ENCODE peak calls at places on chromosomes 3 and 15, in five cellular contexts. D, O, Q, V and X are unnamed samples.
A peak's percentile ranks its signal among the peaks of the same experiment; 100 is the strongest.

GRCh38 chr15:59069430-59069829 is 35.5 kb upstream of the CCNB2 start:
- DNase-seq in Q (no peak), V (no peak), O (no peak), D (no peak), X (no peak)

GRCh38 chr15:80710635-80711553 is 15.8 kb downstream of the ABHD17C start:
- DNase-seq in V (no peak), D (no peak), O (no peak), Q (no peak), X (no peak)

GRCh38 chr3:42226470-42227425 is 39.2 kb downstream of the CCK start:
- DNase-seq in D (no peak), O (no peak), V (no peak), Q (no peak), X (no peak)

GRCh38 chr15:94324835-94325767 is 93.7 kb downstream of the MCTP2 start:
- DNase-seq in Q (no peak), V (no peak), D (peak; percentile 29), O (no peak), X (no peak)

GRCh38 chr15:68025860-68026424 is 28.2 kb upstream of the PIAS1 start:
- DNase-seq in V (no peak), Q (no peak), D (no peak), O (no peak), X (no peak)

GRCh38 chr3:119726909-119727308 is 24.1 kb downstream of the CFAP91 start:
- DNase-seq in O (no peak), V (no peak), Q (no peak), D (no peak), X (no peak)

GRCh38 chr15:67180035-67180434 is 74.4 kb downstream of the AAGAB start:
- DNase-seq in Q (no peak), O (no peak), V (no peak), D (no peak), X (no peak)

GRCh38 chr15:35252351-35252865 is 167.3 kb upstream of the NANOGP8 start:
- DNase-seq in V (no peak), O (no peak), D (no peak), Q (no peak), X (no peak)

GRCh38 chr3:112681822-112682325 is 40.9 kb upstream of the CCDC80 start:
- DNase-seq in D (no peak), V (no peak), O (no peak), Q (peak; percentile 75), X (no peak)

GRCh38 chr3:129723558-129724324 is 117.3 kb upstream of the PLXND1 start:
- DNase-seq in Q (peak; percentile 23), O (peak; percentile 90), V (peak; percentile 74), D (no peak), X (peak; percentile 83)

GRCh38 chr3:160486459-160486869 is 36.9 kb upstream of the TRIM59 start:
- DNase-seq in V (no peak), D (no peak), Q (peak; percentile 27), O (no peak), X (peak; percentile 32)

GRCh38 chr3:111545349-111545748 is 3.4 kb downstream of the CD96 start:
- DNase-seq in Q (no peak), V (no peak), D (no peak), O (no peak), X (no peak)
- H3K4me3 ChIP-seq in Q (no peak overlapping the region), V (no peak overlapping the region), D (peak overlapping the region; percentile 52), O (no peak overlapping the region), X (no peak overlapping the region)

GRCh38 chr3:73432021-73432722 is 192.6 kb downstream of the PDZRN3 start:
- DNase-seq in D (no peak), V (no peak), Q (peak; percentile 19), O (no peak), X (no peak)
- H3K4me3 ChIP-seq in D (no peak overlapping the region), V (peak overlapping the region; percentile 39), Q (no peak overlapping the region), O (no peak overlapping the region), X (no peak overlapping the region)

DNA sequence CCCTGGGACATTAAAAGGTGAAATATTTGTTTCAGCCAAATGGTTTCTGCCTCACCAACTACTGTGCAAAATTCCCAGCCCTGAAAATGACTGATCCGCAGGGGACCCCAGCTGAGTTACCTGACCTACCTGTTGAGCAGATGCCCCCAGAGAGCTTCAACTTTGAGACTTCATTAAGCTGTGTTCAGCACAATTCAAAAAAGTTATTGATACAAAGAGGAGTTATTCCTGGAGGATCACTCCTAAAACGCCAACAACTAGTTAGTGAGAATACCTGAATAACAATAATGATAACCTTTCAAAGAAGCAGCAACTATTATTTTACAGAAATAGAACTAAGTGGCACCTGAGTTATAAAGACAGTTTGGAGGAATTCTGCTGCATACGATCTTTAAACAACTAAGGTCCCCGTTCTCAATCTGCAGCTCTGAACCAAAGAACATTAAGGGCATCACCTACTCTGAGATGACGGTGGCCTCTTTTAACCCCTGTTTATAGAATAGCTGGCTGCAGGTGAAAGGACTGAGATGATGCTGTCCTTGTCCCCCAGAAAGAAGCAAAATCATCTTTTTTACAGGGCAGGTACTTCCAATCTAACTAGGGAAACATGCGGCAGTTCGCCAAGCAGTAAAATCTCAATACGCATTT is 659 bp downstream of the GADL1 start:
- DNase-seq in V (no peak), D (no peak), Q (no peak), O (no peak), X (no peak)
- H3K4me3 ChIP-seq in V (peak overlapping the region; percentile 69), D (no peak overlapping the region), Q (peak overlapping the region; percentile 55), O (peak overlapping the region; percentile 41), X (peak overlapping the region; percentile 58)

DNA sequence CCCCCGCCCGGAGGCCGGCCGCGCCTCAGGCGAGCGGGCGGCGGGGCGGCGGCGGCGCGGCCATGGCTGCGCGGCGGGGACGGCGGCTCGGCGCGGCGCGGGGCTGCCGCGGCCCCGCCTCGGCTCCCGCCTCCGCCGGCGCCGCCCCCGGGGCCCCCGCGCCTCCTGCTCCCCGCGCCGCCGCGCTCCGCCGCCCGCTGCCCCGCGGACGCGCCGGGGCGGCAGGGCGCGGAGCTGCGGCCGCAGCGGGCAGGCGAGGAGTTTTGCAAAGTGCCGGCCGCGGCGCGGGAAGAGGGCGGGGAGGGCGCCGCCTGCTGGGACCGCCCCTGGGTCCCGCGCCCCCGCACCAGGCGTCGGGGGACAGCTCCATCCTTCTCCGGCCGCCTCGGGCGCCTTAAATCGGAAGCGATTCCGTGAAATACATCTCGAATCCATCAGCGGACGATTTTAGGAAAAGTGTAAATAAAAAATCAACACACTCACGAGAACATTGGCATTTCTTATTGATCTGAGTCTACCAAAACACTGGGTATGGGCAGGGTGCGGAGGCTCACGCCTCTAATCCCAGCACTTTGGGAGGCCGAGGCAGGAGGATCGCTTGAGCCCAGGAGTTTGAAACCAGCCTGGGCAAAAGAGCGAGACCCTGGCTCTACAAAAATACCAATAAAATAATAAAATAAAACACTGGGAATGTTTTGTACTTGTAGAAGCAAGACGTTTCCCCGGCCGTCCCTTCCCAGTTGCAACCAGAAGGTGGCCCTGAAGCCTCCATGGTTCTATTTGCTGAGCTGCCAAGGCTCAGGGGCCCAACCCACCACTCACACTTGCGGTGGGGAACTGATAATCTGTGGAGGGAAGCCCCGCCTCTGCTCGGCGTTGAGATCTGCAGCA is 136.9 kb downstream of the NUP210 start:
- DNase-seq in Q (no peak), V (no peak), D (no peak), O (no peak), X (no peak)
- H3K4me3 ChIP-seq in Q (peak overlapping the region; percentile 10), V (peak overlapping the region; percentile 72), D (no peak overlapping the region), O (no peak overlapping the region), X (no peak overlapping the region)

GRCh38 chr15:55587321-55588069 is 650 bp downstream of the PYGO1 start:
- DNase-seq in O (no peak), D (no peak), V (no peak), Q (no peak), X (no peak)

GRCh38 chr15:55588070-55588817 is at the start of gene PYGO1:
- DNase-seq in O (peak; percentile 18), Q (peak; percentile 32), D (no peak), V (no peak), X (no peak)

GRCh38 chr15:55588818-55589122 is 625 bp upstream of the PYGO1 start:
- DNase-seq in Q (no peak), D (no peak), O (no peak), V (no peak), X (no peak)

GRCh38 chr15:55589297-55589696 is 1.2 kb upstream of the PYGO1 start:
- DNase-seq in D (no peak), Q (no peak), V (no peak), O (no peak), X (no peak)

DNA sequence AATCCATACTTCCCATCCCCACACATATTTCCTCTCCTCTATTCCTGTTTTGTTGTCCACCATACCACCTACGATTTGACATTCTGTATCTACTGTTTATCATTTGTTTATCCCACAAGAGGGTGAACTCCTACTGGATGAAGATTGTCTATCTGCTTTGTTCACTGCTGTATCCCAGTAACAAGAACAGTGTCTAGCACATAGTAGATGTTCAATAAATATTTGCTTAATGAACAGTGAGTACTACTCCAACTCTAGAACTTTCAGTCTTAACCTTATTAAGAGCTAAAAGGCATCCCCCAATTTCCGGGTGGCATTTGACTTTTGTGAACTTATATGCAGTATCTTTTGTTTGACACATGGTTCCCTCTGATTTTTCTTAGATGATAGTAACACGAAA is 1.3 kb downstream of the PYGO1 start:
- DNase-seq in D (no peak), Q (no peak), O (no peak), V (no peak), X (no peak)
- H3K4me3 ChIP-seq in D (no peak overlapping the region), Q (peak overlapping the region; percentile 65), O (no peak overlapping the region), V (peak overlapping the region; percentile 85), X (peak overlapping the region; percentile 66)

DNA sequence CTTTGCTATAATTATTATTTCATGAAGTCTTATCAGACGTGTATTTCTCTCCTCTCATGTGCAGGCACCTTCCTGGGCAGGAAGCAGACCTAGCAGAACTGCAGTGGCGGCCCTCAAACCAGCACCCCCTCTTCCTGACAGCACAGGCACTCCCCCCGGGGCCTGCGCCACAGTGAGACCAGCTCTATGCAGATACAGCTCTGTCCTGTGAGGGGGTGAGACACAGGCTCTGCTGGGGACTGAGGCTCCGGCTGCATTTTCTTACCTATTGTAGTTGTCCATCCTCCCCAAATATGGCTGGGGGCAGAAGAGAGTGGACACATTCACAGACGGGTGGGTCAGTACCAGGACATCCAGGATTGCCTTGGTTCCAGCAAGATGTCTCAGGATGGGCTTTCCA is 5.0 kb downstream of the CISH start:
- DNase-seq in V (no peak), D (peak; percentile 40), O (no peak), Q (no peak), X (no peak)
- H3K4me3 ChIP-seq in V (no peak overlapping the region), D (peak overlapping the region; percentile 98), O (no peak overlapping the region), Q (no peak overlapping the region), X (no peak overlapping the region)

GRCh38 chr3:149575213-149575961 is 82.4 kb downstream of the WWTR1 start:
- DNase-seq in Q (peak; percentile 72), O (no peak), V (no peak), D (no peak), X (peak; percentile 73)
- H3K4me3 ChIP-seq in Q (peak overlapping the region; percentile 10), O (no peak overlapping the region), V (peak overlapping the region; percentile 44), D (no peak overlapping the region), X (peak overlapping the region; percentile 23)

GRCh38 chr15:40437754-40438687 is 2.7 kb upstream of the BAHD1 start:
- DNase-seq in V (no peak), D (no peak), O (no peak), Q (no peak), X (no peak)
- H3K4me3 ChIP-seq in V (no peak overlapping the region), D (no peak overlapping the region), O (no peak overlapping the region), Q (no peak overlapping the region), X (no peak overlapping the region)

GRCh38 chr3:195081242-195081963 is 189.6 kb downstream of the XXYLT1 start:
- DNase-seq in D (no peak), Q (no peak), O (no peak), V (no peak), X (no peak)
- H3K4me3 ChIP-seq in D (no peak overlapping the region), Q (no peak overlapping the region), O (no peak overlapping the region), V (peak overlapping the region; percentile 19), X (no peak overlapping the region)